ENCODE peak calls at places on chromosome X, in five cellular contexts. T is endodermal cell, X is lung, L is esophagus muscularis mucosa, P is fibroblast of lung. N is an unnamed sample.

GRCh38 chrX:133474559-133474958 is 59.3 kb upstream of the GPC4 start:
- DNase-seq in T (no peak), X (no peak), L (no peak), P (no peak), N (no peak)

GRCh38 chrX:82973641-82974040 is 534.4 kb upstream of the POU3F4 start:
- DNase-seq in T (no peak), X (no peak), L (no peak), P (no peak), N (no peak)

GRCh38 chrX:64662876-64663275 is 267.6 kb upstream of the MTMR8 start:
- DNase-seq in T (peak; percentile 51), X (no peak), L (no peak), P (no peak), N (no peak)

GRCh38 chrX:34778961-34779360 is 121.9 kb upstream of the TMEM47 start:
- DNase-seq in T (no peak), X (no peak), L (no peak), P (peak; percentile 61), N (no peak)

GRCh38 chrX:77628294-77629025 is 157.6 kb downstream of the ATRX start:
- DNase-seq in T (no peak), X (no peak), L (no peak), P (peak; percentile 16), N (no peak)

GRCh38 chrX:95885074-95885473 is 799.6 kb upstream of the DIAPH2 start:
- DNase-seq in T (no peak), X (no peak), L (no peak), P (peak; percentile 97), N (peak; percentile 91)

GRCh38 chrX:14936561-14936960 is 63.3 kb downstream of the MOSPD2 start:
- DNase-seq in T (no peak), X (no peak), L (no peak), P (peak; percentile 57), N (no peak)

GRCh38 chrX:147900349-147900748 is 11.4 kb upstream of the FMR1 start:
- DNase-seq in T (no peak), X (no peak), L (no peak), P (no peak), N (no peak)

GRCh38 chrX:118724775-118725174 is 2.6 kb upstream of the IL13RA1 start:
- DNase-seq in T (no peak), X (no peak), L (no peak), P (peak; percentile 42), N (no peak)

GRCh38 chrX:40267334-40268118 is 169.8 kb upstream of the BCOR start:
- DNase-seq in T (no peak), X (no peak), L (no peak), P (no peak), N (no peak)
- H3K4me3 ChIP-seq in T (no peak overlapping the region), X (no peak overlapping the region), L (peak overlapping the region; percentile 55), P (peak overlapping the region; percentile 14), N (no peak overlapping the region)

GRCh38 chrX:120768681-120769080 is 107.0 kb downstream of the CT47B1 start:
- DNase-seq in T (no peak), X (no peak), L (no peak), P (peak; percentile 33), N (no peak)

GRCh38 chrX:120768254-120768653 is 107.4 kb downstream of the CT47B1 start:
- DNase-seq in T (no peak), X (no peak), L (no peak), P (peak; percentile 19), N (no peak)

GRCh38 chrX:120774611-120775010 is 101.1 kb downstream of the CT47B1 start:
- DNase-seq in T (no peak), X (no peak), L (no peak), P (no peak), N (no peak)

GRCh38 chrX:120773801-120774200 is 101.9 kb downstream of the CT47B1 start:
- DNase-seq in T (no peak), X (no peak), L (no peak), P (no peak), N (no peak)

DNA sequence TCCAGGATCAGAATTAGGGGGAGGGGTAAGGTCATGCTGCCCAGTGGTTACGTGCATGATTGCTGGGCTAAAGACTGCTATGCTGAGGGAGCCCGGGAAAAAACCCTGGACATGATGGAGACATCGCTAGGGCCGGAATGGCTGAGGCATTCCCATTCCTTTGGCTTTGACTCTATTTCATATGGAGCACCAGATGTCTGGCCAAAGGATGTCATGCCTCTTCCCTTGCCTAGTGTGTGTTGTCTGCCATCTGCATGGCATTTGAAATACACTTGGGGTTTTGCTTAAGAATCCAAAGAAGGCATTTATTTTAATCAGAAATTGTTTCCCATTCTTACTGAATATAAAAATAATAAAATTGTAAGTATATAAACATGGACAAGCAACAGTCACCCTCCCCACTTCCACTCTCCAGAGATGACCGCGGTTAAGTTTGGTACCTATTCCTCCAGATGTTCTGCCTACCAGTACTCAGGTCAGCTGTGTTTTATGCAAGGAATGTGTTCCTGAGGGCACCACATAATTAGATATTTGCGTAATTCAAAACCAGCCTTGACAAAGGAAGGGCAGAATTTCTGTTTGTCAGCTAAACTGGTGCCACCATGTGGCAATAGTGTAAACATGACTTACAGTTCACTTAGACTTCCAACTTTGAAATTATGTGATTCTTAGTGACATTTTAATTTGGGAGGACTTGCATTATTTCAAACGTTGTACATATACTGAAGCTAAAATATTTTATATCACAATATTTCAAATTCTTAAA is 105.9 kb downstream of the CT47B1 start:
- DNase-seq in T (no peak), X (no peak), L (no peak), P (peak; percentile 71), N (no peak)
- TF ChIP-seq CTCF in T (peak; percentile 53), X (peak; percentile 8), L (peak; percentile 9), P (no peak), N (peak; percentile 53)

DNA sequence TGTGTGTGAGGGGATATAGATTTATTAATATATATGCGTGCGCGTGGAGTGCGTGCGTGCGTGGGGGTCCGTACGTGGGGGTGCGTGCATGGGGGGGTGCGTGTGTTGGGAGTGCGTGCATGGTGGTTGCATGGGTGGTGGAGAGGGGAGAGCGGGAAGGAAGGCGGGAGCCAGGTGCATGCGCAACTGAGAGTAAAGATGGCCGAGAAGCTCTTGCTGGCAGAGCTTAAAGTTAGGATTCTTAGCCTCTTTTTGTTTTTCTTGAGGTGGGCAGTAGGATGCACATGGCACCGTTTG is 45.8 kb downstream of the TEX13B start:
- DNase-seq in T (no peak), X (no peak), L (no peak), P (no peak), N (no peak)
- H3K4me3 ChIP-seq in T (no peak overlapping the region), X (no peak overlapping the region), L (no peak overlapping the region), P (no peak overlapping the region), N (no peak overlapping the region)

GRCh38 chrX:44183329-44183728 is 160.1 kb downstream of the EFHC2 start:
- DNase-seq in T (no peak), X (no peak), L (no peak), P (no peak), N (peak; percentile 27)
- TF ChIP-seq CTCF in T (no peak), X (no peak), L (no peak), P (no peak), N (peak; percentile 15)

DNA sequence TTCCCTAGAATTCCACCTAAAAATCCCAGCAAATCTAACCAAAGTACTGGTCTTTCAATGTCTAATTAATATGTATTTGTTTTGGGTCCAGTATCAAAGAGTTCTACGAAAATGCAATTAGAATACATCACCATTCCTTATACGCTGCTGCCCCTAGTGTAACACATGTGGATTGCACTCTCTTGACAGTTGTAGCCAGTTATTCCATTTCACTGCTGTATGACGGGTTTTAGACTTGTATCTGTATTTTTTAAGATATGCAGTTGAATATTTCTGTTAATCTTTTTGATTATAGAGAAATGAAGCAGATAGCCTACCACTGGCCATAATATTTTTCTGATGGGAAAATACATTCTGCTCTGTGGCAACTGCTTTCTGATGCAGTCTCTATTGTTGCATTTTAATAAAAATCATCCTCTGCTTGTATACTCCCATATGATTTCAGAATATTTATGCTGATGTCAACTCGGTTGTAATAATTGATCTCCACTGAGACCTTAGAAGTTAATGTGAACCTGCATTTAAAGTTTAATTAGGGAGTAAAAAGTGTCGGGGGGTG is 17.1 kb upstream of the PAGE2B start:
- DNase-seq in T (peak; percentile 51), X (no peak), L (no peak), P (peak; percentile 46), N (no peak)
- H3K4me3 ChIP-seq in T (no peak overlapping the region), X (no peak overlapping the region), L (no peak overlapping the region), P (no peak overlapping the region), N (no peak overlapping the region)

DNA sequence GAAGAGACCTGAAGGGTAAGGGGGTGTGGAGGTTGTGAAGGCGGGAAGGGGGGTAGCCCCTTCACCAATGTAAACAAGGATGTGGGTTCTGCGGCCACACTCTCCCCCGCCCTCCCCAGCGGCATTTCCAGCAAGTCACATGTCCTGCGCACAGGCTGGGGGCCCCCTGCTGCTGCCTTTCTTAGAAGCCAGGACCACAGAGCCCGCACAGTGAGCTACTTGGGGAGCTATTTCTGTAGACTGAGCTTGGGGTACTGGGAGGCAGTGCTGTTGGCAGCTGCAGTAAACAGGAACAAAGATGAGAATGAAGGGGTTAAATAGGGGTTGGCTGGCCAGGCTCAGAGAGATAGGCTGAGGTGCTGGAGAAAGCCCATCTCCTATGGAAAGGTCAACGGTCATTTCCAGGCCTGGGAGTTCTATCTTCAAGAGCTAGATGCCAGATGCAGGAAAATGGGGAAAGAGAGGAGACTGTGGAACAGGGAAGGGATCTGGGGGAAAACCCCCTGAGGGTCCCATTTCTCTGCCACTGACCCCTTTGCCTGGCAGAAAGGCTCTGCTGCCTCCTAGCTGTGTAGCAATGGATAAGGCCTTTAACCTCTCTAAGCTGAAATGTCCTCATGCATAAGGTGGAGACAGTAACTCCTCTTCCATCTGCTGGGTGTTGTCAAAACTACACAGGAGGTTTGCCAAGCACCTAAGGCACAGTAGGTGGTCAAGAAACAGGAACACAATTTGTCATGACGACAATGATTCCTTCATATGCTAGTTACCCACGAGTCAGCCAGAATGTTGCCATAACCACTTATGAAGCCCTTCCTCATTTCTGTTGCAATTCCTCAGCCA is 18.5 kb upstream of the PIM2 start:
- DNase-seq in T (peak; percentile 64), X (peak; percentile 68), L (no peak), P (no peak), N (no peak)
- TF ChIP-seq CTCF in T (peak; percentile 69), X (peak; percentile 9), L (no peak), P (no peak), N (no peak)

GRCh38 chrX:23901065-23901464 is 6.7 kb downstream of the APOO start:
- DNase-seq in T (no peak), X (no peak), L (no peak), P (peak; percentile 46), N (no peak)

GRCh38 chrX:23900220-23900797 is 7.4 kb downstream of the APOO start:
- DNase-seq in T (peak; percentile 60), X (no peak), L (no peak), P (no peak), N (no peak)

GRCh38 chrX:23901805-23902204 is 5.9 kb downstream of the APOO start:
- DNase-seq in T (peak; percentile 73), X (peak; percentile 45), L (no peak), P (peak; percentile 87), N (peak; percentile 70)

GRCh38 chrX:23904096-23904495 is 3.6 kb downstream of the APOO start:
- DNase-seq in T (peak; percentile 62), X (no peak), L (no peak), P (no peak), N (no peak)

DNA sequence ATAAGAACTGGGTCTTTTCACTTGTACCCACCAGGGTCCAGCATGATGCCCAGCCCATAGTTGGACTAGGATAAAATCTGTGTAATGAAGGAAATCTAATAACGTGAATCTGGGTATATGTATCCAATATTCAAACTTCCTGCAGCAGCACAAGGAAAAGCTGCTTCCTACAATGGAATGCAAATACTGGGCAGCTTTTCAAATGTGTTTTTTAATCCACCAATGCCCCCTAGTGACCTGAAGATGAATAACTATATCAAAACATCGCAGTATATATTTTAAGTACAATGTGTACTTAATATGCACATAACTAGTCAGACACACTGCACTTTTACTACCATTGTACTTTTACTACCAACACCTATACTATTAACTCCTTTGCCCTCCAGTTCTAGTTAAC is 5.3 kb downstream of the APOO start:
- DNase-seq in T (no peak), X (no peak), L (no peak), P (peak; percentile 80), N (peak; percentile 45)
- H3K4me3 ChIP-seq in T (no peak overlapping the region), X (no peak overlapping the region), L (no peak overlapping the region), P (no peak overlapping the region), N (peak overlapping the region; percentile 11)

GRCh38 chrX:150087612-150088011 is 149.3 kb upstream of the EOLA2 start:
- DNase-seq in T (no peak), X (no peak), L (no peak), P (no peak), N (no peak)
- TF ChIP-seq CTCF in T (peak; percentile 45), X (no peak), L (no peak), P (no peak), N (no peak)